ENCODE peak calls at places on chromosomes 2 and 18, in five cellular contexts. T is IMR-90, C is HepG2, O is GM12878, N is K562. B is an unnamed sample.

GRCh38 chr2:105261061-105261460 is 19.5 kb downstream of the GPR45 start:
- ATAC-seq in C (no peak), O (no peak), T (peak; percentile 95), N (peak; percentile 19), B (peak; percentile 67)

GRCh38 chr2:126444511-126444910 is 211.4 kb upstream of the GYPC start:
- ATAC-seq in C (no peak), N (no peak), T (no peak), O (no peak), B (no peak)

GRCh38 chr2:105671156-105671555 is 73.6 kb upstream of the NCK2 start:
- ATAC-seq in O (no peak), T (no peak), N (no peak), C (no peak), B (peak; percentile 74)

GRCh38 chr18:62585274-62586147 is 62.7 kb downstream of the ZCCHC2 start:
- ATAC-seq in O (peak; percentile 22), N (no peak), T (no peak), C (no peak), B (no peak)

GRCh38 chr2:141499123-141499522 is 631.7 kb downstream of the LRP1B start:
- ATAC-seq in C (no peak), T (no peak), O (no peak), N (no peak), B (no peak)

GRCh38 chr18:34633368-34633767 is 76.7 kb upstream of the DTNA start:
- ATAC-seq in T (no peak), N (no peak), O (no peak), C (no peak), B (no peak)

GRCh38 chr2:216001612-216002215 is 11.6 kb downstream of the MREG start:
- ATAC-seq in C (peak; percentile 61), O (peak; percentile 37), T (no peak), N (no peak), B (no peak)

GRCh38 chr2:128563348-128563687 is 244.7 kb upstream of the HS6ST1 start:
- ATAC-seq in C (no peak), N (no peak), O (no peak), T (peak; percentile 92), B (peak; percentile 95)

GRCh38 chr2:203720011-203720410 is 13.6 kb downstream of the CD28 start:
- ATAC-seq in N (no peak), T (no peak), C (no peak), O (no peak), B (no peak)

GRCh38 chr2:234559609-234560008 is 62.7 kb upstream of the ARL4C start:
- ATAC-seq in O (no peak), N (no peak), T (no peak), C (peak; percentile 31), B (no peak)

GRCh38 chr18:31581498-31582197 is 10.0 kb upstream of the TTR start:
- ATAC-seq in N (no peak), C (peak; percentile 39), O (no peak), T (peak; percentile 69), B (no peak)

GRCh38 chr2:19373352-19373751 is 14.9 kb upstream of the OSR1 start:
- ATAC-seq in T (no peak), N (no peak), C (no peak), O (no peak), B (no peak)

GRCh38 chr2:99399795-99400194 is 62.6 kb downstream of the EIF5B start:
- ATAC-seq in O (no peak), N (no peak), T (no peak), C (no peak), B (no peak)

GRCh38 chr2:3223080-3223923 is 154.3 kb downstream of the EIPR1 start:
- ATAC-seq in C (peak; percentile 46), N (no peak), O (peak; percentile 94), T (peak; percentile 69), B (no peak)

GRCh38 chr2:230423851-230424458 is 8.0 kb downstream of the SP100 start:
- ATAC-seq in N (peak; percentile 32), T (peak; percentile 63), C (peak; percentile 98), O (peak; percentile 43), B (no peak)

GRCh38 chr2:7567646-7568045 is 650.4 kb downstream of the RNF144A start:
- ATAC-seq in N (no peak), O (peak; percentile 94), C (no peak), T (no peak), B (no peak)

GRCh38 chr18:44458777-44459176 is 221.9 kb upstream of the SETBP1 start:
- ATAC-seq in N (no peak), C (no peak), T (no peak), O (no peak), B (no peak)

GRCh38 chr2:177887722-177888121 is 184.9 kb downstream of the PDE11A start:
- ATAC-seq in O (no peak), N (no peak), T (no peak), C (no peak), B (no peak)

DNA sequence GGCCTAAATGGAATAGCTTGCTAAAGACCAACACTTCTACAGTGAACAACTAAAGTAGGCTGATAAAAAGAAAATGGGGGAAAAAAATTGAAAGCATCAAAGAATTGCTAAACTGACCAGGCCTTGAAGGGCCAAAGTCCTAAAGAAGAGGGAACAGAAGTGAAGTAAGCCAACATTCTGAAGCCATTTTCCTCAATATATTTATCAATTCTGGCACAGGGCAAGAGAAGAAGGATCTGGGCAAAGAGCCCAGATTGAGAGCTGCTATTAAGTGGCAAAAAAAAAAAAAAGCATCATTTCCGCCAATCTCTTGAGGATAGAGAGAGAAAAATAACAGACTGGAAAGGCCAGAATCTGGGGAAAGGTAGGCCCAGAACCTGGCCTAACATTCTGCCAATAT is 25.7 kb downstream of the FANCL start:
- ATAC-seq in O (no peak), N (no peak), T (no peak), C (no peak), B (no peak)
- H3K36me3 ChIP-seq in O (peaks cover 5% of the 10 kb centered on the region), N (peaks cover 82% of the 10 kb centered on the region), T (peaks cover 8% of the 10 kb centered on the region), C (peaks cover 7% of the 10 kb centered on the region), B (no peaks in the 10 kb centered on the region)

GRCh38 chr2:38376346-38376682 is 759 bp downstream of the ATL2 start:
- ATAC-seq in T (peak; percentile 4), N (peak; percentile 70), O (peak; percentile 41), C (peak; percentile 43), B (peak; percentile 25)
- TF ChIP-seq POLR2A in T (no peak), N (no peak), O (no peak), C (peak; percentile 83), B (no peak)

GRCh38 chr2:172745636-172746035 is 10.0 kb downstream of the RAPGEF4 start:
- ATAC-seq in C (no peak), O (no peak), T (peak; percentile 89), N (no peak), B (no peak)

GRCh38 chr2:172743898-172744297 is 8.3 kb downstream of the RAPGEF4 start:
- ATAC-seq in O (no peak), N (no peak), T (no peak), C (no peak), B (no peak)

GRCh38 chr2:172740871-172741270 is 5.2 kb downstream of the RAPGEF4 start:
- ATAC-seq in N (no peak), O (no peak), T (no peak), C (no peak), B (no peak)

GRCh38 chr2:172739651-172740050 is 4.0 kb downstream of the RAPGEF4 start:
- ATAC-seq in O (no peak), N (no peak), T (no peak), C (no peak), B (no peak)

DNA sequence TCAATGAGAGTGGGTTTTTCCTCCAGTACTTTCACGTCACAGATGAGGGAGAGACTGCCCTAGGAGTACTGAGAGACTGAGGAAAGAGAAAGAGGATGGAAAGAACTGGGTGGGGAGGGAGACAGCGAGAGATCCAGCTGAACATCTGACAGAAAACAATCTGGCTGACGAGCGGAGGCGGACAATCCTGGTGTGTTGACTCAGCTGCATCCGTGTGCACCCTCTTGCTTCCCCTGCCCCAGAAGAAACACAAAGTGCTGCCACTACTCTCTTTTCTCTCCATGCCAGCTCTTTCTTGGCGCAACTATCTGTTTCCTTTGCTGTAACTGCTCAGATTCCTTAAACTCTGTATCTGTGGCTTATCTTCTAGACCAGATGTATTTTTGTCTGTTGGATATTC is 7.5 kb downstream of the RAPGEF4 start:
- ATAC-seq in C (no peak), T (no peak), O (no peak), N (no peak), B (no peak)
- H3K36me3 ChIP-seq in C (no peaks in the 10 kb centered on the region), T (no peaks in the 10 kb centered on the region), O (no peaks in the 10 kb centered on the region), N (no peaks in the 10 kb centered on the region), B (no peaks in the 10 kb centered on the region)

DNA sequence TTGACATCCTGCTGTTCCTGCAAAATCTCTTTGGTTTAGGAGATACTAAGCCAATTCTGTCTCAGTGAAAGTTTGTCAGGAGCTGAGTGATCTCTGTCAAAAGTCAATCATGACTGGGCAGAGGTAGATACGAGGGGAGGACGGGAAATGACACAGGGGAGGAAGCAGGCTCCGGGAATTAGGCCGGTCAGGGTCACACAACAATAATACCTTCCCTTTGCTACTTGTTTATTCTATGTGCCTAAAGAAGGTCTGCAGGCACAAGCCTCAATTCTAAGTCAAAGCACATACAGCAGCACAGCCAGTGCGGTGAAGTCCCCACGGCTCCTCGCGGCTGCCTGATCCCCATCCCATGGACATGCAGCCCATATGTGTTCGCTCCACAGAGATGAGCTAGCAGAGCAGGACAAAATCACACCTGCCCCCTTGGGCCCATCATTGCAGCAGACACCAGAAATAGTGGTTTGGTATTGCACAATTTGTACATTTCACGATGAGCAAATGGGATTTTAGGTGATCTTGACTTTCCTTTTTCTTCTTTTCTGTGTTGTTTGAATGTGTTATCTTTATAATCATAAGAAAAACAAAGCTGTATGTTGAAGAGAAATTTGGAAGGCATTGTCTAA is 141.4 kb downstream of the VAPA start:
- ATAC-seq in T (no peak), O (no peak), C (no peak), N (no peak), B (no peak)
- TF ChIP-seq POLR2A in T (no peak), O (no peak), C (no peak), N (no peak), B (no peak)

DNA sequence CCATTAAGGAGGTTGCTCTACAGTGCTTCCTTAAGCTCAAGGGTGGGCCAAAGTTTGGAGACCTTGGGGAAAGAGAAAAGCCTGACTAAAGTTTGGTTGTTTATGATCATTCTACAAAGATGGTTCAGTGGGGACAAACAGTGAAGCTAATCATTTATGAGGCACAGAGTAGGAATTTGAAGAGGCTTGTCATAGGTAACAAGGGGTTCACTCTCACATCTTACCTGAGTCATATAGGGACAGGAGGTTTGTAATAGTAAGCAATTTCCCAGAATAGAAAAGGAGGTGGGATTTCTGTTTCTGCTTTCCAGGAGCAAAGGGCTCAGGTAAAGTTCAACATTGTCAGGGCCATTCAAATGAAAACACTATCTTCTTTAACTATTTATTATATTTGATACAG is 787.9 kb downstream of the CPS1 start:
- ATAC-seq in O (no peak), T (no peak), N (no peak), C (no peak), B (no peak)
- H3K36me3 ChIP-seq in O (no peaks in the 10 kb centered on the region), T (no peaks in the 10 kb centered on the region), N (no peaks in the 10 kb centered on the region), C (no peaks in the 10 kb centered on the region), B (no peaks in the 10 kb centered on the region)

DNA sequence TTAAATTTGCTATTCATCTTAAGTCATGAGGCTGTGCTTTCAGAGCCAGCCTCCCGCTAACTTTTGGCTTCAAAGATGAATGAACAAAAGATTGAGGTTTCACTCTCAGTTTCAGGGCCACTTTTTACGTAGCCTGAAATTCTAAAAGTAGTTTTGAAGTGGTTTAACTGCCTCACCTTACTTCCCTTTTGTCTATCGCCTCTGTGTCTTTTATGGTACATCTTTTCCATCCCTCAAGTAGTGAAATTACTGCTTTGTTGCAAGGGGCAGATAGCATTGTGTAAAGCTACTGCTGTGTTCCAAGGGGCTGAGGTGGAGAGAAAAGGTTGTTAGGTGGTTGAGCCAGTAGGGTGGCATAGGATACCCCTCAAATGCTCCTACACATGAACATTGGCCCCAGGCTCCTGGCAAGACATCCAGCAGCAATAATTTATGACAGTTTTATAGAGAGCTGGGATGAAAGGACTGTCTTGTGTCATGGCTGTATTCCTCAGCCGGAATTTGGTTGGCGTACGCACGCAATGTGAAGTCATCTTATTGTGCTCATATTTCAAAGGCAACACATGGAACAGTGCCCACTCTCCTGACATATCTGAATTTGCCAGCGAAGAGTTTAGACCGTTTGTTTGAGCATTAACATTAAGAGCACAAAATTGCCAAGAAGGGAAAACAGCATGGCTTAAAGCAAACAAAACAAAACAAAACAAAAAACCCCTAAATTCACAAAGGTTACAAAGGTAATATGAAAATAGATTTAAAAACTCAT is 32.2 kb downstream of the QPCT start:
- ATAC-seq in O (peak; percentile 96), T (peak; percentile 66), C (no peak), N (no peak), B (peak; percentile 82)
- TF ChIP-seq POLR2A in O (no peak), T (no peak), C (no peak), N (no peak), B (no peak)